ENCODE peak calls at places on chromosome 18, in five cellular contexts. One of them, this sample, is unnamed.
A peak's percentile ranks its signal among the peaks of the same experiment; 100 is the strongest.

GRCh38 chr18:55007582-55007981 is 48.3 kb upstream of the CCDC68 start:
- DNase-seq in GM23338: no peak
- DNase-seq in PC-3: peak; percentile 18
- DNase-seq in cardiac muscle cell: peak; percentile 26
- DNase-seq in IMR-90: peak; percentile 13
- DNase-seq in this sample: no peak

GRCh38 chr18:25661836-25662235 is 309.9 kb upstream of the ZNF521 start:
- DNase-seq in GM23338: no peak
- DNase-seq in PC-3: no peak
- DNase-seq in cardiac muscle cell: no peak
- DNase-seq in IMR-90: peak; percentile 17
- DNase-seq in this sample: no peak

GRCh38 chr18:68803371-68803770 is 5.5 kb downstream of the CCDC102B start:
- DNase-seq in GM23338: no peak
- DNase-seq in PC-3: no peak
- DNase-seq in cardiac muscle cell: peak; percentile 92
- DNase-seq in IMR-90: peak; percentile 95
- DNase-seq in this sample: no peak

GRCh38 chr18:62919109-62919838 is 203.9 kb downstream of the PHLPP1 start:
- DNase-seq in GM23338: no peak
- DNase-seq in PC-3: no peak
- DNase-seq in cardiac muscle cell: no peak
- DNase-seq in IMR-90: peak; percentile 22
- DNase-seq in this sample: no peak

GRCh38 chr18:63986885-63987284 is 17.0 kb downstream of the SERPINB8 start:
- DNase-seq in GM23338: peak; percentile 4
- DNase-seq in PC-3: no peak
- DNase-seq in cardiac muscle cell: no peak
- DNase-seq in IMR-90: no peak
- DNase-seq in this sample: no peak

GRCh38 chr18:10315542-10315941 is 138.9 kb upstream of the APCDD1 start:
- DNase-seq in GM23338: no peak
- DNase-seq in PC-3: no peak
- DNase-seq in cardiac muscle cell: no peak
- DNase-seq in IMR-90: no peak
- DNase-seq in this sample: no peak

GRCh38 chr18:32909798-32910561 is 137.2 kb upstream of the KLHL14 start:
- DNase-seq in GM23338: no peak
- DNase-seq in PC-3: no peak
- DNase-seq in cardiac muscle cell: no peak
- DNase-seq in IMR-90: no peak
- DNase-seq in this sample: no peak

GRCh38 chr18:24492445-24492844 is 32.0 kb downstream of the HRH4 start:
- DNase-seq in GM23338: peak; percentile 14
- DNase-seq in PC-3: no peak
- DNase-seq in cardiac muscle cell: no peak
- DNase-seq in IMR-90: no peak
- DNase-seq in this sample: no peak

GRCh38 chr18:8703181-8703638 is 2.1 kb upstream of the MTCL1 start:
- DNase-seq in GM23338: peak; percentile 46
- DNase-seq in PC-3: no peak
- DNase-seq in cardiac muscle cell: no peak
- DNase-seq in IMR-90: no peak
- DNase-seq in this sample: no peak

GRCh38 chr18:56747857-56748256 is 96.7 kb downstream of the WDR7 start:
- DNase-seq in GM23338: no peak
- DNase-seq in PC-3: no peak
- DNase-seq in cardiac muscle cell: no peak
- DNase-seq in IMR-90: no peak
- DNase-seq in this sample: no peak

GRCh38 chr18:21056545-21056944 is 55.1 kb downstream of the ROCK1 start:
- DNase-seq in GM23338: no peak
- DNase-seq in PC-3: no peak
- DNase-seq in cardiac muscle cell: no peak
- DNase-seq in IMR-90: no peak
- DNase-seq in this sample: no peak

GRCh38 chr18:33802955-33803354 is 224.9 kb downstream of the ASXL3 start:
- DNase-seq in GM23338: no peak
- DNase-seq in PC-3: no peak
- DNase-seq in cardiac muscle cell: no peak
- DNase-seq in IMR-90: no peak
- DNase-seq in this sample: no peak

GRCh38 chr18:74190086-74190485 is 41.8 kb downstream of the TIMM21 start:
- DNase-seq in GM23338: no peak
- DNase-seq in PC-3: no peak
- DNase-seq in cardiac muscle cell: no peak
- DNase-seq in IMR-90: peak; percentile 76
- DNase-seq in this sample: no peak

GRCh38 chr18:58004317-58004716 is 39.7 kb upstream of the NEDD4L start:
- DNase-seq in GM23338: no peak
- DNase-seq in PC-3: peak; percentile 92
- DNase-seq in cardiac muscle cell: peak; percentile 44
- DNase-seq in IMR-90: peak; percentile 81
- DNase-seq in this sample: no peak

GRCh38 chr18:72868666-72869661 is 1.2 kb upstream of the NETO1 start:
- DNase-seq in GM23338: peak; percentile 50
- DNase-seq in PC-3: no peak
- DNase-seq in cardiac muscle cell: no peak
- DNase-seq in IMR-90: no peak
- DNase-seq in this sample: peak; percentile 40

GRCh38 chr18:22332590-22332989 is 85.1 kb downstream of the CTAGE1 start:
- DNase-seq in GM23338: peak; percentile 84
- DNase-seq in PC-3: no peak
- DNase-seq in cardiac muscle cell: no peak
- DNase-seq in IMR-90: no peak
- DNase-seq in this sample: no peak
- TF ChIP-seq CTCF in GM23338: peak; percentile 65
- TF ChIP-seq CTCF in PC-3: peak; percentile 46
- TF ChIP-seq CTCF in cardiac muscle cell: peak; percentile 21
- TF ChIP-seq CTCF in IMR-90: peak; percentile 21
- TF ChIP-seq CTCF in this sample: no peak

GRCh38 chr18:45775241-45775676 is 50.2 kb upstream of the SIGLEC15 start:
- DNase-seq in GM23338: peak; percentile 74
- DNase-seq in PC-3: no peak
- DNase-seq in cardiac muscle cell: peak; percentile 94
- DNase-seq in IMR-90: peak; percentile 63
- DNase-seq in this sample: peak; percentile 68

GRCh38 chr18:45775726-45776125 is 49.7 kb upstream of the SIGLEC15 start:
- DNase-seq in GM23338: no peak
- DNase-seq in PC-3: no peak
- DNase-seq in cardiac muscle cell: no peak
- DNase-seq in IMR-90: no peak
- DNase-seq in this sample: no peak

GRCh38 chr18:45774065-45774521 is 50.1 kb downstream of the SLC14A1 start:
- DNase-seq in GM23338: no peak
- DNase-seq in PC-3: peak; percentile 76
- DNase-seq in cardiac muscle cell: peak; percentile 75
- DNase-seq in IMR-90: peak; percentile 74
- DNase-seq in this sample: no peak

GRCh38 chr18:45772081-45772480 is 48.1 kb downstream of the SLC14A1 start:
- DNase-seq in GM23338: no peak
- DNase-seq in PC-3: no peak
- DNase-seq in cardiac muscle cell: no peak
- DNase-seq in IMR-90: no peak
- DNase-seq in this sample: no peak

DNA sequence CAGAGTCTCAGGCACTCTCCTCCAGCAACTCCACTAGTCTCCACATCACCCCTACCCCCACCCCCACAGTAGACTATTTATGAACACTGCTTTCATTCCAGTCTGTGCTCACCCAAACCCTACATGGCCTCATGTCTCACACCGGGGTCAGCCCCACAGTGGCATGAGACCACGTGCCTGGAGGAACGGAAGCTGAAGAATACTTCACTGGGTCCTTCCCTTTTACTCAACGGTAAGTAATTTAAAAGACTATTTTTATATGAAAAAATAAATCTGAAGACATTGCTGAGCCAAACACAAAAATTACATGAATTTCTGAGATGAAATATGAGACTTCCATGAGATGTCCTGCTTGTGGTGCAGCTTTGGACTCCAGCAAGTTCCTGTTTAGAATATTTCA is 47.6 kb downstream of the SLC14A1 start:
- DNase-seq in GM23338: no peak
- DNase-seq in PC-3: no peak
- DNase-seq in cardiac muscle cell: no peak
- DNase-seq in IMR-90: peak; percentile 78
- DNase-seq in this sample: no peak
- TF ChIP-seq CTCF in GM23338: no peak
- TF ChIP-seq CTCF in PC-3: no peak
- TF ChIP-seq CTCF in cardiac muscle cell: no peak
- TF ChIP-seq CTCF in IMR-90: no peak
- TF ChIP-seq CTCF in this sample: no peak

DNA sequence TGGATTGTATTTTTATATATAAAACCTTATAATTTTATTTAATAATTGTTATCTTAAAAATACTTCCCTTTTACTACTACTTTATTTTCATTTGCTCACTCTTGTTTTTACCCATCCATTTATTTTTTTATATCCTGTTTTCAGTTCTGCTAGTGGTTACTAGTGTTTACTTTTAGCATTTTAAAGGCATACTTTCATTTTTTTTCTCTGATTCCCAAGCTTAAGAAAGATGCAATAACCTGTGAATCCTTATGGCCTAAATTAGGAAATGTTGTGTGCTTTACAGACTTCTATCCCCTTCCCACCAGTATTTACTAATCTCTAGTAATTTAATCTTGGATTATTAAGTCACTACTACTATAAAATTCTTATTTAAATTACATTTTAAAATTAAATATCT is 140.0 kb downstream of the SMAD7 start:
- DNase-seq in GM23338: no peak
- DNase-seq in PC-3: no peak
- DNase-seq in cardiac muscle cell: no peak
- DNase-seq in IMR-90: peak; percentile 52
- DNase-seq in this sample: no peak
- TF ChIP-seq CTCF in GM23338: no peak
- TF ChIP-seq CTCF in PC-3: no peak
- TF ChIP-seq CTCF in cardiac muscle cell: no peak
- TF ChIP-seq CTCF in IMR-90: no peak
- TF ChIP-seq CTCF in this sample: no peak

DNA sequence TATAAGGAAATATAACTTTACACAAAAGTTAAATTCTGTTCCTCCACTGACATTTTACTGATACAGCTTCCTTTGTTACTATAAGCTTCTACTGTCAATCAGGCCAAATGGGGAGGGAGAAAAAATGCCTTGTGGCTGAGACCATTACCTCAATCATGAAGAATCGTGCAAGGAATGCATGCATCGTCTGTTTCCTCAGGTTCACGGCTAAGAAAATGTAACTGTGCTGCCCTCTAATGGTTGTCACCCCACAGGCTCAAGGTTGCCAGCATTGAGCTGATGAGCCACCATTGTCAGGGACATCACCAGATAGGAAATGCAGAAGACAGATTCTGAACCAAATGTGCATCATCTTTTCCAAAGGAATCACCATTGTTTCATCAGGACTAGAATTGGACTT is 426.9 kb downstream of the CDH2 start:
- DNase-seq in GM23338: peak; percentile 92
- DNase-seq in PC-3: peak; percentile 77
- DNase-seq in cardiac muscle cell: peak; percentile 81
- DNase-seq in IMR-90: peak; percentile 28
- DNase-seq in this sample: peak; percentile 7
- TF ChIP-seq CTCF in GM23338: peak; percentile 99
- TF ChIP-seq CTCF in PC-3: peak; percentile 84
- TF ChIP-seq CTCF in cardiac muscle cell: peak; percentile 80
- TF ChIP-seq CTCF in IMR-90: peak; percentile 41
- TF ChIP-seq CTCF in this sample: peak; percentile 23

DNA sequence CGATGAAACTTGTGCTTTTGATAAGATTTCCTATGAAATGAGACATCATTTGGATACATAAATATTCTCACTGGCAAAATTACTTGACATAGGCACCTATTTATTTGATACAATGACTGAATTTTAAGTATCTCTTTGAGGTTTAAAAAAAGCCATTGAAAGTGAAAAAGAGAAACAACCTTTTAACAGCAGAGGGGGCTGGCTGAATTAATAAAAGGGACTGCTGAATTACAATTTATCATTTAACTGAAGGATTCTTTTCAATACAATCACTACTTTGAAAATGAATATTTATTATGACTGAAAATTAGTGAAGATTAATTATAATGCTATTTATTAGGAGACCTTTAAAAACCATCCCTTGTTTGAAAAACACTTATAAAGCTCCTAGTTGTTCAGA is 335.3 kb downstream of the DLGAP1 start:
- DNase-seq in GM23338: no peak
- DNase-seq in PC-3: no peak
- DNase-seq in cardiac muscle cell: no peak
- DNase-seq in IMR-90: no peak
- DNase-seq in this sample: no peak
- TF ChIP-seq CTCF in GM23338: no peak
- TF ChIP-seq CTCF in PC-3: no peak
- TF ChIP-seq CTCF in cardiac muscle cell: no peak
- TF ChIP-seq CTCF in IMR-90: no peak
- TF ChIP-seq CTCF in this sample: no peak

DNA sequence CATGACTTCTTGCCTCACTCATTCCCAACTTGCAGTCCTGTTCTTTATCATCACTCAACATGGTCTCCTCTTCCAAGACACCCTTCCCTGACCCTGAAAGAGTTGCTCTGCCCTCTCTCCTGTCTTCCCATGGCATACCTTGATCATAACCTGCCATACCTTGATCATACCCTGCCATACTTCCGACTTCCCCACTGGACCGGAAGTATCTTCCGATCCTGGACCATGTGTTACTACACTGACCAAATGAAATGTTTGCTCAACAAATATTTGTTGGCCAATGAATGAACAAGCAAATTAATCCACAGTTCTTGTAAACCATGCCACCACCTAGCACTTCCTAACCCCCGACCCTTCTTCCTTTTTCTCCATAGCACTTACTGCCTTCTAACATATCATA is 60.9 kb upstream of the ZNF397 start:
- DNase-seq in GM23338: no peak
- DNase-seq in PC-3: no peak
- DNase-seq in cardiac muscle cell: no peak
- DNase-seq in IMR-90: no peak
- DNase-seq in this sample: no peak
- TF ChIP-seq CTCF in GM23338: no peak
- TF ChIP-seq CTCF in PC-3: no peak
- TF ChIP-seq CTCF in cardiac muscle cell: no peak
- TF ChIP-seq CTCF in IMR-90: no peak
- TF ChIP-seq CTCF in this sample: no peak

GRCh38 chr18:38087538-38087937 is 521.9 kb upstream of the CELF4 start:
- DNase-seq in GM23338: no peak
- DNase-seq in PC-3: no peak
- DNase-seq in cardiac muscle cell: no peak
- DNase-seq in IMR-90: no peak
- DNase-seq in this sample: no peak
- TF ChIP-seq CTCF in GM23338: no peak
- TF ChIP-seq CTCF in PC-3: no peak
- TF ChIP-seq CTCF in cardiac muscle cell: no peak
- TF ChIP-seq CTCF in IMR-90: no peak
- TF ChIP-seq CTCF in this sample: no peak

This sample was measured in GM13976.